ENCODE peak calls at places on chromosomes 11 and 22, in ten cellular contexts. M, F, B, L, Z, C, R, K, V and W are unnamed samples.

GRCh38 chr11:74479340-74480123 is 12.2 kb upstream of the KCNE3 start:
- DNase-seq in M (no peak), F (no peak), B (no peak), L (no peak), Z (no peak), C (no peak), R (no peak), K (no peak), V (no peak), W (no peak)

GRCh38 chr22:47204002-47204979 is 441.8 kb downstream of the TBC1D22A start:
- DNase-seq in M (no peak), F (no peak), B (no peak), L (peak; percentile 30), Z (no peak), C (no peak), R (peak; percentile 58), K (no peak), V (no peak), W (no peak)

GRCh38 chr11:14308114-14308896 is 50.7 kb downstream of the RRAS2 start:
- DNase-seq in M (peak; percentile 53), F (peak; percentile 62), B (no peak), L (no peak), Z (peak; percentile 56), C (peak; percentile 18), R (no peak), K (peak; percentile 39), V (no peak), W (no peak)

GRCh38 chr11:73521621-73522020 is 76.3 kb downstream of the FAM168A start:
- DNase-seq in M (no peak), F (peak; percentile 75), B (no peak), L (no peak), Z (no peak), C (no peak), R (no peak), K (no peak), V (no peak), W (no peak)

GRCh38 chr11:110179064-110179463 is 85.9 kb downstream of the ZC3H12C start:
- DNase-seq in M (no peak), F (no peak), B (no peak), L (no peak), Z (no peak), C (no peak), R (no peak), K (no peak), V (no peak), W (no peak)

GRCh38 chr22:30314918-30315317 is 11.8 kb downstream of the TBC1D10A start:
- DNase-seq in M (no peak), F (no peak), B (peak; percentile 57), L (no peak), Z (no peak), C (no peak), R (no peak), K (no peak), V (no peak), W (no peak)

GRCh38 chr11:106585061-106585460 is 433.2 kb downstream of the GUCY1A2 start:
- DNase-seq in M (peak; percentile 59), F (peak; percentile 77), B (no peak), L (no peak), Z (no peak), C (no peak), R (no peak), K (no peak), V (no peak), W (no peak)

GRCh38 chr11:75664366-75664765 is 4.5 kb downstream of the MAP6 start:
- DNase-seq in M (no peak), F (no peak), B (no peak), L (no peak), Z (no peak), C (no peak), R (no peak), K (no peak), V (no peak), W (no peak)

GRCh38 chr11:8767466-8768142 is 85.0 kb downstream of the RPL27A start:
- DNase-seq in M (no peak), F (peak; percentile 26), B (no peak), L (no peak), Z (no peak), C (no peak), R (no peak), K (no peak), V (no peak), W (no peak)

GRCh38 chr11:62980133-62980760 is 4.5 kb downstream of the SLC22A6 start:
- DNase-seq in M (peak; percentile 56), F (peak; percentile 32), B (no peak), L (no peak), Z (no peak), C (no peak), R (no peak), K (no peak), V (no peak), W (no peak)

GRCh38 chr22:18144105-18144504 is 5.9 kb upstream of the USP18 start:
- DNase-seq in M (no peak), F (no peak), B (no peak), L (no peak), Z (no peak), C (no peak), R (no peak), K (no peak), V (no peak), W (no peak)

GRCh38 chr22:21857501-21857914 is 9.9 kb downstream of the MAPK1 start:
- DNase-seq in M (no peak), F (no peak), B (no peak), L (no peak), Z (no peak), C (no peak), R (no peak), K (no peak), V (no peak), W (no peak)

GRCh38 chr11:11155962-11156815 is 196.9 kb downstream of the CSNK2A3 start:
- DNase-seq in M (peak; percentile 56), F (peak; percentile 33), B (peak; percentile 36), L (no peak), Z (no peak), C (peak; percentile 56), R (peak; percentile 41), K (peak; percentile 23), V (no peak), W (no peak)

GRCh38 chr11:95256204-95256819 is 25.3 kb upstream of the SESN3 start:
- DNase-seq in M (no peak), F (no peak), B (no peak), L (no peak), Z (no peak), C (peak; percentile 8), R (no peak), K (peak; percentile 80), V (no peak), W (no peak)

GRCh38 chr11:72306186-72306585 is 62.2 kb upstream of the PHOX2A start:
- DNase-seq in M (no peak), F (no peak), B (no peak), L (no peak), Z (no peak), C (no peak), R (no peak), K (no peak), V (no peak), W (no peak)
- H3K27ac ChIP-seq in M (no peak overlapping the region), F (no peak overlapping the region), B (no peak overlapping the region), L (no peak overlapping the region), Z (no peak overlapping the region), C (no peak overlapping the region), R (no peak overlapping the region), K (no peak overlapping the region), V (no peak overlapping the region), W (no peak overlapping the region)

DNA sequence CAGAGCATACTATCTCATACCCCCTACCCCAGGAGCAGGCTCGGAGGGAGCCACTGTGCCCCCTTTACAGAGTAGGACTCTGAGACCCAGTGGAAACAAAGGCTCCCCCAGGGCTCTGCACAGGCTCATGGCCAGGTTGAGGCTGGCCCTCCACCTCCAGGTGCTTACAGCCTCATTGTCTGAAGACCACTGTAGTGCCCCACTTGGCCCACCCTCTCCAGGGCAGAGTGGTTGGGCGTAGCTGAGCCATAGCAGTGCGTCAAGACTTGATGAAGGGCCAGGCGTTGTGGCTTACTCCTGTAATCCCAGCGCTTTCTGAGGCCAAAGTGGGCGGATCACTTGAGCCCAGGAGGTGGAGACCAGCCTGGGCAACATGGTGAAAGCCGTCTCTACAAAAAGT is 1.7 kb downstream of the ANKRD13D start:
- DNase-seq in M (no peak), F (no peak), B (no peak), L (no peak), Z (no peak), C (no peak), R (peak; percentile 87), K (no peak), V (no peak), W (no peak)
- H3K4me3 ChIP-seq in M (no peak overlapping the region), F (no peak overlapping the region), B (no peak overlapping the region), L (no peak overlapping the region), Z (no peak overlapping the region), C (no peak overlapping the region), R (no peak overlapping the region), K (peak overlapping the region; percentile 96), V (no peak overlapping the region), W (no peak overlapping the region)

DNA sequence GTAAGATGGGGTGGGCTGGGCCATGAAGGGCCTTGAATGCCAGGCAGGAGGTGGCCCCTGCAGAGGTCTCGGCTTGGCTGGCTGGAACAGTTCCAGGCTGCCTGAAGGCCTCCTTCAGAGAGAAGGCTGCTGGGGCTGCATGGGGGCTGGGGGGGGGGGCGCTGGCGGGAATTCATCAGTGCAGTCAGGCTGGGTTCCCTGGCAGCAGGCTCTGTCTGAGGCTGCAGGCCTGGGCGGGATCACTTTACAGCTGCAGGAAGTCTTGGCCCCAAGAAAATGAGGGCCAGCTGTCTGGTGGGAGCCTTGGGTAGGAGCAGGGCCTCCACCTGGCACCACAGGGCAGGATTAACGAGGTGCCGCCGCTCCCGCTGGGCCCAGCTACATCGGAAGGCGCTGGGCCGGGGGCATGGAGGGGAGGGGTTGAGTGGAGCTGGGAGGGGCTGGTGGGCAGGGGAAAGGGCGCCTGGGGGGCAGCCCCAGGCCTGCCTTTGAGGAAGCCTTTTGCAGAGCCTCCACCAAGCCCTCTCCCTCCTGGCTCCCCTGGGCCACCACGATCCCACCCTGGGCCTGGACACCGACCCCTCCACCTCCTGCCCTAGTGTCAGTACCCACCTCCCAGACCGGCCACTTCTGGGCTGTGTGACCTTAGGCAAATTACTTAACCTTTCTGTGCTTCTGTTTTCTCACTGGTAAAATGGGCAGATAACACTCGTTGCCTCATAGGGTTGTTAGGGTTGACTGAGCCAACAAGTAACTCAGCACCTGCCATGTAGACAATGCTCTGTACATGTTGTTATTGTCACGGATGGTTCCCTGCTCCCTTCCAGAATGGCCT is 31.0 kb upstream of the HMOX1 start:
- DNase-seq in M (peak; percentile 45), F (no peak), B (no peak), L (no peak), Z (no peak), C (no peak), R (peak; percentile 57), K (peak; percentile 84), V (no peak), W (no peak)
- H3K27ac ChIP-seq in M (no peak overlapping the region), F (no peak overlapping the region), B (no peak overlapping the region), L (peak overlapping the region; percentile 17), Z (no peak overlapping the region), C (no peak overlapping the region), R (peak overlapping the region; percentile 25), K (peak overlapping the region; percentile 95), V (peak overlapping the region; percentile 38), W (no peak overlapping the region)

DNA sequence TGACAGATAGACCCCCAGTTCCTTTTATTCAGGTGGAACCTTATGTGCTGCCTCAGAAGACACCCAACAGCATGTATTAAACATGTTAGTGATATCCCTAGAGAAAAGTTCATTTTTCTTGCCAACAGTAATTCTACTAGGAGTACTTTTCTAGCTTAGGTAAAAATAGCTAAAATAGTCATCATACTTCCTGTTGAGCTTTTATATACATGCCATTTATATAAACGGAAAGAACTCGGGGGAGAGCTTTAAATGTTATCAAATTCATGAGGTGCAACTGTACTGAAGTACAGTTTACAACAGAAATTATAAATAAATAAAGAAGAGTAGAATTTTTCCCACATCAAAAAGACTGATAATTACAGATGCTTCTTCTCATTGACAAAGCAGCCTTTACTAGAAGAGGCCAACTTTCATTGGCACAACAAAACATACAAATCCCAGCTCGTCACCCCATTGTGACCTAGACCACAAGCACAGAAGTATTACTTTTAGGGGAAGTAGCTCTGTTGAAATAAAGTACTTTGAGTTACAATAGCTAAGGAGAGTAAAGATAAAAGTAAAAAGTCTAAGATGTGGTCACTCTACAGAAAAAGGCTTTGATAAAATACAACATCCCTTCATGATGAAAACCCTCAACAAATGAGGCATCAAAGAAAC is 59.1 kb upstream of the POU2AF2 start:
- DNase-seq in M (no peak), F (no peak), B (no peak), L (no peak), Z (no peak), C (no peak), R (no peak), K (peak; percentile 39), V (no peak), W (no peak)
- H3K4me3 ChIP-seq in M (no peak overlapping the region), F (no peak overlapping the region), B (no peak overlapping the region), L (no peak overlapping the region), Z (no peak overlapping the region), C (no peak overlapping the region), R (no peak overlapping the region), K (peak overlapping the region; percentile 16), V (no peak overlapping the region), W (no peak overlapping the region)